ENCODE peak calls at places on chromosome 22, in six cellular contexts. N is CD8-positive, alpha-beta T cell; F is A549; U is gastrocnemius medialis; G is esophagus squamous epithelium; W is psoas muscle. R is an unnamed sample.

GRCh38 chr22:42180349-42180842 is 49.8 kb upstream of the CYP2D6 start:
- DNase-seq in U (no peak), W (peak), N (peak), G (no peak), F (no peak), R (no peak)

GRCh38 chr22:36365020-36365411 is 22.8 kb downstream of the MYH9 start:
- DNase-seq in F (peak), G (no peak), W (peak), N (peak), U (no peak), R (peak)

GRCh38 chr22:40238425-40239344 is 61.0 kb downstream of the TNRC6B start:
- DNase-seq in F (peak), G (no peak), U (no peak), N (no peak), W (peak), R (peak)

GRCh38 chr22:21907638-21908522 is 40.4 kb upstream of the MAPK1 start:
- DNase-seq in W (no peak), N (no peak), F (no peak), G (no peak), U (no peak), R (no peak)

GRCh38 chr22:49328630-49329405 is 498.9 kb downstream of the BRD1 start:
- DNase-seq in W (no peak), U (no peak), F (no peak), N (no peak), G (no peak), R (no peak)

GRCh38 chr22:32206774-32207758 is 2.2 kb upstream of the RFPL2 start:
- DNase-seq in F (peak), W (no peak), G (no peak), N (peak), U (no peak), R (no peak)

GRCh38 chr22:36351921-36352774 is 35.6 kb downstream of the MYH9 start:
- DNase-seq in G (no peak), W (no peak), F (no peak), U (no peak), N (no peak), R (no peak)

GRCh38 chr22:25070870-25071465 is 118.5 kb downstream of the KIAA1671 start:
- DNase-seq in U (no peak), N (no peak), F (no peak), G (no peak), W (no peak), R (no peak)

GRCh38 chr22:45149671-45150070 is 14.1 kb upstream of the NUP50 start:
- DNase-seq in W (no peak), U (no peak), F (no peak), N (no peak), G (no peak), R (no peak)

GRCh38 chr22:25076281-25076680 is 123.4 kb upstream of the CRYBB3 start:
- DNase-seq in G (no peak), F (no peak), N (peak), U (no peak), W (no peak), R (no peak)

GRCh38 chr22:46508391-46508999 is 28.9 kb downstream of the CELSR1 start:
- DNase-seq in W (no peak), U (no peak), F (no peak), G (no peak), N (no peak), R (no peak)

GRCh38 chr22:27224485-27225364 is 567.3 kb downstream of the MIAT start:
- DNase-seq in N (no peak), G (no peak), F (no peak), U (no peak), W (peak), R (no peak)
- H3K27ac ChIP-seq in N (no peak), G (peak), F (peak), U (no peak), W (no peak), R (peak)

GRCh38 chr22:37674951-37675929 is at the start of gene LGALS1:
- DNase-seq in U (peak), G (no peak), N (peak), F (peak), W (peak), R (peak)
- TF ChIP-seq CTCF in U (no peak), G (no peak), N (no peak), F (no peak), W (no peak), R (no peak)

GRCh38 chr22:30304495-30305244 is 15.4 kb upstream of the CASTOR1 start:
- DNase-seq in W (no peak), G (no peak), F (no peak), U (no peak), N (no peak), R (peak)
- H3K27ac ChIP-seq in W (peak), G (peak), F (no peak), U (peak), N (peak), R (peak)

GRCh38 chr22:38843201-38843715 is 570 bp downstream of the NPTXR start:
- DNase-seq in U (no peak), N (peak), G (no peak), F (peak), W (peak), R (peak)
- TF ChIP-seq CTCF in U (no peak), N (no peak), G (no peak), F (peak), W (peak), R (peak)